ENCODE peak calls at places on chromosomes 16 and 17, in ten cellular contexts. P is choroid plexus epithelial cell, B is right cardiac atrium, Q is lower lobe of right lung, G is BJ, E is mucosa of descending colon, I is spleen, O is A549, V is epithelial cell of esophagus, L is heart right ventricle. H is an unnamed sample.

GRCh38 chr16:56869513-56870270 is 4.7 kb downstream of the SLC12A3 start:
- DNase-seq in O (peak), E (no peak), Q (peak), L (no peak), V (peak), G (no peak), B (peak), I (no peak), P (peak), H (peak)

GRCh38 chr17:11503292-11503691 is 95.0 kb upstream of the DNAH9 start:
- DNase-seq in Q (no peak), B (no peak), I (no peak), E (no peak), G (no peak), O (no peak), P (no peak), L (no peak), V (no peak), H (no peak)

GRCh38 chr16:69286941-69287713 is 24.0 kb upstream of the VPS4A start:
- DNase-seq in B (peak), I (no peak), G (no peak), V (peak), P (peak), E (no peak), L (peak), Q (peak), O (peak), H (peak)

GRCh38 chr16:66858740-66859396 is 14.7 kb downstream of the CA7 start:
- DNase-seq in V (peak), I (peak), E (peak), L (peak), B (peak), G (peak), P (no peak), O (peak), Q (peak), H (no peak)

GRCh38 chr16:74902161-74902560 is 82.8 kb downstream of the WDR59 start:
- DNase-seq in B (no peak), E (no peak), L (no peak), V (no peak), P (no peak), I (no peak), O (no peak), G (no peak), Q (no peak), H (no peak)

GRCh38 chr17:7146115-7146514 is 31.5 kb upstream of the ASGR2 start:
- DNase-seq in L (no peak), P (no peak), Q (no peak), B (no peak), I (peak), G (no peak), O (no peak), V (no peak), E (no peak), H (no peak)

GRCh38 chr16:21190599-21190998 is 20.8 kb downstream of the ZP2 start:
- DNase-seq in O (no peak), P (no peak), E (no peak), L (no peak), Q (no peak), V (no peak), G (no peak), I (no peak), B (no peak), H (no peak)

GRCh38 chr16:50528820-50529219 is 19.4 kb upstream of the NKD1 start:
- DNase-seq in P (no peak), B (no peak), L (no peak), O (no peak), G (no peak), Q (no peak), I (no peak), V (no peak), E (no peak), H (no peak)

GRCh38 chr16:66446737-66447136 is 19.6 kb downstream of the BEAN1 start:
- DNase-seq in E (no peak), B (no peak), P (no peak), I (peak), V (peak), L (no peak), Q (no peak), O (no peak), G (no peak), H (no peak)

GRCh38 chr17:1486802-1487695 is 5.4 kb downstream of the MYO1C start:
- DNase-seq in P (peak), L (peak), B (peak), G (no peak), O (peak), E (peak), Q (peak), I (peak), V (peak), H (peak)

GRCh38 chr17:81127526-81128177 is 37.7 kb upstream of the PVALEF start:
- DNase-seq in Q (no peak), L (no peak), G (no peak), E (no peak), V (no peak), B (no peak), P (no peak), I (no peak), O (no peak), H (no peak)

GRCh38 chr17:77742579-77742978 is 215.9 kb upstream of the TNRC6C start:
- DNase-seq in P (no peak), G (no peak), O (no peak), L (no peak), B (no peak), V (no peak), Q (no peak), I (peak), E (no peak), H (no peak)

GRCh38 chr17:74923538-74924249 is 379 bp upstream of the OTOP2 start:
- DNase-seq in O (peak), L (peak), B (peak), I (peak), E (peak), G (no peak), Q (peak), P (peak), V (peak), H (peak)

GRCh38 chr17:50048146-50048720 is 7.7 kb upstream of the ITGA3 start:
- DNase-seq in P (peak), O (no peak), Q (no peak), G (no peak), B (peak), E (peak), I (no peak), L (no peak), V (no peak), H (no peak)

GRCh38 chr17:9144502-9145233 is 123.4 kb downstream of the NTN1 start:
- DNase-seq in P (no peak), B (no peak), G (no peak), L (no peak), E (no peak), Q (no peak), O (no peak), I (no peak), V (no peak), H (no peak)

GRCh38 chr17:77400445-77400870 is 259.7 kb downstream of the SEC14L1 start:
- DNase-seq in I (peak), L (peak), B (peak), Q (peak), O (no peak), P (peak), G (no peak), E (no peak), V (no peak), H (peak)

GRCh38 chr17:68603027-68603426 is 1.9 kb upstream of the FAM20A start:
- DNase-seq in B (peak), G (no peak), I (no peak), O (no peak), Q (peak), P (no peak), E (no peak), L (peak), V (no peak), H (no peak)

GRCh38 chr17:57751971-57752905 is 7.1 kb upstream of the CCDC182 start:
- DNase-seq in E (no peak), Q (no peak), V (no peak), I (no peak), G (no peak), P (no peak), L (no peak), O (no peak), B (no peak), H (peak)

GRCh38 chr16:71709231-71709781 is 15.2 kb downstream of the PHLPP2 start:
- DNase-seq in P (peak), Q (no peak), G (no peak), E (no peak), I (no peak), V (peak), B (no peak), O (no peak), L (no peak), H (no peak)

GRCh38 chr16:56294599-56294998 is 103.3 kb downstream of the GNAO1 start:
- DNase-seq in Q (no peak), E (no peak), B (no peak), L (no peak), G (peak), I (no peak), O (no peak), P (peak), V (peak), H (no peak)

GRCh38 chr17:35486920-35487727 is 38.6 kb upstream of the SLFN13 start:
- DNase-seq in B (peak), V (peak), E (peak), G (no peak), Q (peak), O (peak), P (peak), I (peak), L (peak), H (no peak)

GRCh38 chr16:47507701-47508100 is 46.6 kb downstream of the PHKB start:
- DNase-seq in Q (no peak), E (no peak), V (peak), G (no peak), P (peak), L (no peak), I (no peak), B (no peak), O (no peak), H (no peak)

GRCh38 chr17:82583720-82584234 is 64.2 kb downstream of the FOXK2 start:
- DNase-seq in G (no peak), E (no peak), I (no peak), O (no peak), L (no peak), P (no peak), V (no peak), B (peak), Q (peak), H (no peak)

GRCh38 chr16:23174622-23175021 is 7.9 kb upstream of the SCNN1G start:
- DNase-seq in I (no peak), P (peak), E (no peak), V (peak), G (no peak), B (no peak), O (no peak), L (no peak), Q (no peak), H (no peak)

GRCh38 chr16:88295526-88296436 is 87.0 kb upstream of the ZNF469 start:
- DNase-seq in V (no peak), P (no peak), L (no peak), G (no peak), E (peak), O (no peak), I (peak), B (peak), Q (no peak), H (no peak)

GRCh38 chr16:11379420-11379819 is 34.2 kb downstream of the RMI2 start:
- DNase-seq in I (peak), V (no peak), B (no peak), E (peak), Q (no peak), G (no peak), P (no peak), L (no peak), O (no peak), H (no peak)

GRCh38 chr16:53695070-53695469 is 8.6 kb downstream of the RPGRIP1L start:
- DNase-seq in Q (no peak), L (no peak), P (peak), O (no peak), V (peak), I (no peak), E (no peak), B (no peak), G (peak), H (no peak)

GRCh38 chr17:44557653-44558285 is 485 bp downstream of the FZD2 start:
- DNase-seq in P (peak), E (peak), Q (peak), I (peak), O (no peak), V (peak), B (peak), G (no peak), L (peak), H (peak)

GRCh38 chr17:5135726-5136579 is 20.1 kb downstream of the USP6 start:
- DNase-seq in I (no peak), P (no peak), B (no peak), V (no peak), G (no peak), Q (no peak), E (no peak), L (no peak), O (no peak), H (no peak)

GRCh38 chr17:79804856-79805696 is 8.2 kb upstream of the CBX8 start:
- DNase-seq in G (no peak), B (no peak), V (no peak), I (no peak), P (no peak), O (no peak), E (no peak), L (no peak), Q (no peak), H (no peak)

GRCh38 chr17:65371702-65372101 is 189.7 kb downstream of the AXIN2 start:
- DNase-seq in Q (peak), V (no peak), P (no peak), I (peak), E (peak), G (no peak), L (no peak), O (no peak), B (no peak), H (no peak)

DNA sequence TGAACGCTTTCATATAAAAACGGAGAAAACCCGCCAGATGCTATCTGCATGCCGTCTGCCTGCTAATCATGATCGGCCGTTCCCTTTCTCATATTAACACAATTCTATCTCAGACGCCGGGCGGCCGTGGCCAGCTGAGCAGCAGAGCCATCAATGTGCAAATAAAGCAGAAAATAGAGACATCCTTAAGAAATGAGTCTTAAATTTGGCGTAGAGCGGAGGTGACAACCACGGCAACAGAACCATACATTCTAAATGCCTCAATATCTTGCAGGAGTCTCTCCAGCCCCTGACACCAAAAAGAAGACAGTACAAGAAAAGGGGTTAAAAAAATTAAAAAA is 2.7 kb upstream of the IRX5 start:
- DNase-seq in E (no peak), P (peak), O (no peak), V (peak), G (no peak), I (no peak), B (no peak), L (no peak), Q (no peak), H (no peak)
- H3K4me3 ChIP-seq in E (no peak), P (peak), O (peak), V (peak), G (peak), I (peak), B (peak), L (peak), Q (peak), H (peak)

DNA sequence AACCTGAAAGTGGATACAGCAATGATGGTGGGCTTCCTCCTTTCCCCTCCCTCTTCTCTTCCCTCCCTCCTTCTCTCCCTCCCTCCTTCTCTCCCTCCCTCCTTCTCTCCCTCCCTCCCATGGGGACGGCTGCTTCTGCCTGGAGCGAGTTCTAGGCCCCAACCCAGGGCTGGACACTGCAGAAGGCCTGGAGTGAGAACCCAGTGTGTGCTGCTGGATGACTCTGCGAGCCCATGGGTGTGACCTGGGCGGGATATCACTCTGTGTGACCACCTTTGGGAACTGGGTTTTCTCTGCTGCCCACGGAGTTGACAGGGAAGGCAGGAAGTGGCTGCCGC is 242.6 kb upstream of the GSE1 start:
- DNase-seq in O (no peak), P (no peak), G (no peak), V (no peak), B (no peak), I (no peak), E (no peak), Q (no peak), L (no peak), H (no peak)
- H3K4me3 ChIP-seq in O (no peak), P (no peak), G (no peak), V (no peak), B (no peak), I (no peak), E (no peak), Q (peak), L (no peak), H (no peak)

GRCh38 chr16:370980-371728 is 816 bp upstream of the MRPL28 start:
- DNase-seq in G (no peak), O (no peak), E (peak), B (peak), I (peak), L (no peak), P (no peak), Q (no peak), V (no peak), H (peak)
- H3K4me3 ChIP-seq in G (no peak), O (peak), E (no peak), B (peak), I (no peak), L (peak), P (no peak), Q (peak), V (no peak), H (peak)

GRCh38 chr17:73798111-73798748 is 154.0 kb upstream of the SDK2 start:
- DNase-seq in V (peak), B (no peak), Q (no peak), E (no peak), L (no peak), G (peak), O (peak), I (no peak), P (peak), H (no peak)
- H3K4me3 ChIP-seq in V (no peak), B (no peak), Q (no peak), E (no peak), L (no peak), G (no peak), O (no peak), I (no peak), P (no peak), H (no peak)

GRCh38 chr17:56679148-56679766 is 85.8 kb downstream of the NOG start:
- DNase-seq in L (no peak), I (no peak), V (peak), O (peak), B (no peak), G (no peak), E (no peak), P (peak), Q (no peak), H (no peak)
- H3K4me3 ChIP-seq in L (peak), I (peak), V (peak), O (no peak), B (peak), G (no peak), E (no peak), P (no peak), Q (peak), H (peak)